ENCODE peak calls at places on chromosomes 3 and 15, in eight cellular contexts. K is H1, L is esophagus muscularis mucosa, X is body of pancreas, D is A549, H is esophagus squamous epithelium, Y is adrenal gland, F is endothelial cell of umbilical vein. O is an unnamed sample. For H3K9me3, the result is how much of the 10 kb centered on the place peaks cover.

GRCh38 chr3:160757624-160758106 is 1.6 kb downstream of the PPM1L start:
- DNase-seq in K (no peak), H (no peak), L (no peak), D (no peak), Y (no peak), X (no peak), F (no peak), O (no peak)

GRCh38 chr15:77030042-77030927 is 35.4 kb downstream of the PSTPIP1 start:
- DNase-seq in Y (peak), F (no peak), X (peak), D (no peak), H (no peak), L (no peak), K (no peak), O (no peak)

GRCh38 chr15:56929389-56929788 is 10.9 kb downstream of the TCF12 start:
- DNase-seq in K (no peak), L (no peak), H (no peak), Y (no peak), X (no peak), F (no peak), D (no peak), O (no peak)

GRCh38 chr3:64306745-64307144 is 81.5 kb upstream of the PRICKLE2 start:
- DNase-seq in H (no peak), Y (no peak), L (no peak), X (no peak), D (no peak), K (no peak), F (no peak), O (peak)

GRCh38 chr3:65285956-65286355 is 598.2 kb upstream of the ADAMTS9 start:
- DNase-seq in X (no peak), F (no peak), Y (no peak), H (no peak), L (no peak), K (no peak), D (no peak), O (no peak)

GRCh38 chr3:34955684-34956083 is 683.6 kb upstream of the ARPP21 start:
- DNase-seq in D (no peak), F (no peak), Y (no peak), H (no peak), K (no peak), L (no peak), X (no peak), O (no peak)

GRCh38 chr3:139309880-139310279 is 33.9 kb upstream of the MRPS22 start:
- DNase-seq in K (no peak), Y (peak), L (no peak), D (peak), F (no peak), H (no peak), X (no peak), O (no peak)

GRCh38 chr3:169128579-169128978 is 534.9 kb downstream of the MECOM start:
- DNase-seq in Y (no peak), X (no peak), F (no peak), K (no peak), H (no peak), L (no peak), D (no peak), O (no peak)

GRCh38 chr3:112806903-112807302 is 39.8 kb downstream of the CD200R1L start:
- DNase-seq in L (no peak), Y (no peak), H (no peak), X (no peak), K (no peak), D (no peak), F (no peak), O (no peak)

GRCh38 chr3:101900736-101901135 is 51.4 kb downstream of the NFKBIZ start:
- DNase-seq in X (no peak), D (no peak), Y (no peak), L (no peak), K (no peak), H (no peak), F (no peak), O (no peak)

GRCh38 chr3:123353852-123354238 is 95.0 kb downstream of the ADCY5 start:
- DNase-seq in X (no peak), K (no peak), Y (no peak), L (no peak), D (no peak), F (no peak), H (no peak), O (no peak)

GRCh38 chr3:63972196-63972595 is 51.1 kb downstream of the PSMD6 start:
- DNase-seq in X (no peak), F (no peak), Y (no peak), H (no peak), K (no peak), L (no peak), D (no peak), O (no peak)

GRCh38 chr15:40440300-40441011 is at the start of gene BAHD1:
- DNase-seq in H (peak), Y (peak), F (peak), X (peak), K (peak), L (peak), D (peak), O (peak)

GRCh38 chr3:194204036-194204792 is 68.3 kb downstream of the HES1 start:
- DNase-seq in F (no peak), H (no peak), Y (no peak), K (no peak), D (no peak), L (no peak), X (no peak), O (peak)

GRCh38 chr3:13240928-13241618 is 167.8 kb upstream of the IQSEC1 start:
- DNase-seq in F (no peak), X (no peak), L (no peak), D (no peak), Y (no peak), K (no peak), H (no peak), O (no peak)

GRCh38 chr3:141191097-141191749 is 40.4 kb upstream of the PXYLP1 start:
- DNase-seq in D (no peak), H (no peak), X (no peak), K (no peak), F (no peak), L (no peak), Y (no peak), O (no peak)

GRCh38 chr3:108406661-108407206 is 103.7 kb downstream of the MYH15 start:
- DNase-seq in X (no peak), F (peak), K (no peak), Y (no peak), L (no peak), H (no peak), D (peak), O (peak)

GRCh38 chr3:46883252-46884185 is 6.0 kb downstream of the PTH1R start:
- DNase-seq in K (no peak), D (no peak), Y (no peak), X (no peak), F (no peak), H (no peak), L (no peak), O (no peak)

GRCh38 chr3:29152379-29152778 is 128.5 kb upstream of the RBMS3 start:
- DNase-seq in D (peak), Y (no peak), L (no peak), K (no peak), F (no peak), X (no peak), H (no peak), O (no peak)

GRCh38 chr15:63978511-63979226 is 67.6 kb downstream of the DAPK2 start:
- DNase-seq in F (no peak), L (no peak), H (no peak), K (no peak), Y (no peak), X (no peak), D (no peak), O (no peak)

GRCh38 chr15:96121521-96121920 is 209.0 kb upstream of the NR2F2 start:
- DNase-seq in K (no peak), Y (no peak), D (no peak), H (no peak), X (no peak), F (no peak), L (peak), O (no peak)

GRCh38 chr3:10600159-10601125 is 95.1 kb upstream of the ATP2B2 start:
- DNase-seq in H (no peak), L (no peak), X (no peak), F (no peak), K (no peak), Y (no peak), D (no peak), O (no peak)

GRCh38 chr3:122668930-122669730 is 11.5 kb upstream of the PARP14 start:
- DNase-seq in K (no peak), L (no peak), F (no peak), D (peak), H (no peak), Y (no peak), X (no peak), O (no peak)

GRCh38 chr15:57610130-57610529 is 18.4 kb downstream of the MYZAP start:
- DNase-seq in F (peak), K (no peak), X (peak), Y (peak), L (no peak), H (no peak), D (peak), O (peak)

GRCh38 chr15:63986751-63987341 is 59.4 kb downstream of the DAPK2 start:
- DNase-seq in F (no peak), Y (no peak), X (no peak), D (no peak), K (no peak), H (no peak), L (no peak), O (no peak)

GRCh38 chr3:11844891-11845290 is 1.8 kb downstream of the TAMM41 start:
- DNase-seq in H (no peak), K (no peak), Y (no peak), F (no peak), X (no peak), D (no peak), L (no peak), O (no peak)

GRCh38 chr3:11847035-11847394 is 330 bp upstream of the TAMM41 start:
- DNase-seq in F (no peak), K (no peak), D (no peak), X (no peak), H (no peak), Y (no peak), L (no peak), O (no peak)

GRCh38 chr3:11847607-11848006 is 922 bp upstream of the TAMM41 start:
- DNase-seq in L (no peak), Y (no peak), X (no peak), K (no peak), D (no peak), H (no peak), F (no peak), O (no peak)

GRCh38 chr3:11845661-11846060 is 1.0 kb downstream of the TAMM41 start:
- DNase-seq in Y (no peak), X (no peak), F (no peak), D (no peak), L (no peak), K (no peak), H (no peak), O (no peak)

DNA sequence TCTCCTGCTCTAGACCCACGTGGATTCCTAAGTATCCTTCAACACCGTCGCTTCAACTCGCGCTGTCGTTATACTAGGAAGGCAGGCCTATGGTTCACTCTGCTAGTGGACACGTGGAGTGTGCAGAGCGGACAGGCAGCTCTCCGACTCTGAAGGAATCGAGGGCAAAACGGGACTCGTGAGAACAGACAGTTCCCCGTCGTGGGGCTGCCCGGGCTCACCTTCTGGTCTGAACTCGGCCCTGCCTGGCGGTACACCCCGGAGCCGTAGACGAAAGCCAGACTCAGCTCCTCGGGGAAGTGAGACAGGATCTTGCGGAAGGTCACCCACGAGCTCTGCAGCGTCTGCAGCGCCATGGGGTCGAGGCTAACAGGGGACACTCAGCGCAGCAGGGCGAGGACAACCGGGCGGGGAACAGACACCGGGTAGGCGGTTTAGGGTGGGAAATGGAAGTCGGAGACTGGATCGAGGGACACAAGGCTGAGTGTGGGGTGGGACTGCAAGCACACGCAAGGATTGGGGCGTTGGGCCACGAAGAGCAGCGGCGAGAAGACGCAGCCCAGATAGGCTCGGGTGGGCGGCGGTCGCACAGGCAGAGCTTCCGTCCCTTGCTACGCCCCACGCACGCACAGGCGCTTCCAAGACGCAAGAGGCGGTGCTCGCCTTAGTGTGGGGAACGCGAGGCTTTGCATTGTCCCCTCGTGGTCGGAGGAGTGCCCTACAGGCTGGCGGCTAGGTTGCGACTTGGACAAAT is at the start of gene TAMM41:
- DNase-seq in F (peak), X (peak), H (peak), D (peak), Y (peak), L (peak), K (peak), O (peak)
- TF ChIP-seq POLR2A in F (peak), X (peak), H (no peak), D (peak), Y (peak), L (no peak), K (peak), O (no peak)

DNA sequence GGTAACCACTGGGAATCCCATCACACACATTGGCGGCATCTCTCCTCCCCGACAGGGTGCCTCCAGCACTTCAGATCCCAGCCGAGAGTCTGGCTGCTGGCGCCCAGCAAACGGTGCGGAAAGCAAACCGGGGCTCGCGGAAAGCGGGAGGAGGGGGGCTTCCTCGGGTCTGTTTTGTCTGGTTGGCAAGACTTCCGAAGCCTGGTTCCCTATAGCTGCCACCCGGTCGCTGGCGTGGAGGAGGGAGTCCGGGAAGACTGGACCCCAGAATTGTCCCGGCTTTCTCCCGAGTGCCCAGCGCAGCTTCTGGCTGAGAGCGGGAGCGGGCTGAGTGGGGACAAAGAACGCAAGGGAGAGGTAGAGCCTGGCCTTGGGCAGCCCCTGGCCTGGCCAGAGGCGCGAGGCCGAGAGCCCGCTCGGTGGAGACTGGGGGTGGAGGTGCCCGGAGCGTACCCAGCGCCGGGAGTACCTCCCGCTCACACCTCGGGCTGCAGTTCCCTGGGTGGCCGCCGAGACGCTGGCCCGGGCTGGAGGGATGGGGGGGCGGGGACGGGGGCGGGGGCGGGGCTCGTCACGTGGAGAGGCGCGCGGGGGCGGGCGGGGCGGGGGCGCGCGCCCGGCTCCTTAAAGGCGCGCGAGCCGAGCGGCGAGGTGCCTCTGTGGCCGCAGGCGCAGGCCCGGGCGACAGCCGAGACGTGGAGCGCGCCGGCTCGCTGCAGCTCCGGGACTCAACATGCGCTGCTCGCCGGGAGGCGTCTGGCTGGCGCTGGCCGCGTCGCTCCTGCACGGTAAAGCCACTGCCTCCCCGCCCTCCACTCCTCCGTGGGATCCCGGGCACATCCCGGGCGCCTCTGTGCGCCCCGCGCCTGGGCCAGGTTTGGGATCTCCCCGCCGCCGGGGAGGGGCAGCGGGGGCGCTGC is at the start of gene CHRNA7:
- DNase-seq in X (peak), L (no peak), D (peak), K (no peak), Y (peak), F (peak), H (no peak), O (peak)
- H3K9me3 ChIP-seq in X (under half), L (under half), D (under half), K (under half), Y (under half), F (under half), H (under half), O (under half)

GRCh38 chr15:70479056-70479455 is 284.3 kb downstream of the UACA start:
- DNase-seq in D (no peak), K (no peak), H (no peak), L (no peak), Y (no peak), F (no peak), X (no peak), O (no peak)
- H3K27ac ChIP-seq in D (peak), K (no peak), H (no peak), L (no peak), Y (no peak), F (no peak), X (no peak), O (no peak)

DNA sequence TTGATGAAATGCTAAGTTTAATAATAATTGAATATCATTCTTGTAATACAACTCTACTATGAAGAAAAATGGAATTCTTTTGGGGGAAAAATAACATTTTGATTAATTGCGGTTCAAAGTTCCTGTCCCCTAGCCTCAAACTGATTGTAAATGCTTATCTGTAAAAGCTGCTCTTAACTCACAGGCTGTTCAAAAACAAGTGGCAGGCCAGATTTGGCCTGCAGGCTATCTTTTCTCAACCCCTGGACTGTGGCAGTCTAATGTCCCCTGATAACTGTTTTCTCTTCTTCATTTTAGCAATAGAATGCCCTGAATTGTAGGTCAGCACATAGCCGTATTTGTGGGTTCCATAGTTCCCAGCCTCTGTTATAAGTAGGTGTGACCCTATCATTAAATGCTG is 23.5 kb upstream of the SAMMSON start:
- DNase-seq in Y (no peak), D (no peak), F (no peak), L (no peak), K (no peak), X (no peak), H (no peak), O (no peak)
- TF ChIP-seq POLR2A in Y (no peak), D (no peak), F (no peak), L (no peak), K (no peak), X (no peak), H (no peak), O (no peak)

GRCh38 chr15:33112541-33113105 is 81.9 kb downstream of the FMN1 start:
- DNase-seq in H (no peak), X (no peak), Y (no peak), L (no peak), F (no peak), K (no peak), D (no peak), O (no peak)

GRCh38 chr15:33111051-33111451 is 83.5 kb downstream of the FMN1 start:
- DNase-seq in D (no peak), L (no peak), F (peak), K (no peak), H (no peak), X (no peak), Y (no peak), O (no peak)

GRCh38 chr15:33107950-33108349 is 86.6 kb downstream of the FMN1 start:
- DNase-seq in D (no peak), L (no peak), Y (no peak), X (no peak), F (no peak), H (no peak), K (no peak), O (no peak)

GRCh38 chr15:33108518-33108917 is 86.0 kb downstream of the FMN1 start:
- DNase-seq in Y (no peak), F (no peak), K (no peak), L (no peak), D (no peak), H (no peak), X (no peak), O (no peak)

GRCh38 chr15:33109345-33109744 is 85.2 kb downstream of the FMN1 start:
- DNase-seq in D (no peak), H (no peak), K (no peak), F (no peak), Y (no peak), L (no peak), X (no peak), O (no peak)
- H3K9me3 ChIP-seq in D (under half), H (under half), K (under half), F (under half), Y (under half), L (under half), X (under half), O (under half)

GRCh38 chr3:188287339-188287738 is 133.4 kb downstream of the LPP start:
- DNase-seq in L (no peak), F (no peak), D (no peak), X (no peak), Y (no peak), H (no peak), K (no peak), O (no peak)

GRCh38 chr3:188283347-188283746 is 129.4 kb downstream of the LPP start:
- DNase-seq in D (no peak), Y (peak), H (no peak), K (no peak), L (no peak), X (peak), F (no peak), O (no peak)

GRCh38 chr3:188284455-188285212 is 130.7 kb downstream of the LPP start:
- DNase-seq in F (no peak), Y (no peak), K (no peak), X (no peak), D (no peak), L (no peak), H (no peak), O (no peak)

GRCh38 chr3:188288153-188288552 is 134.2 kb downstream of the LPP start:
- DNase-seq in Y (no peak), K (no peak), H (no peak), D (no peak), L (no peak), X (no peak), F (no peak), O (no peak)

DNA sequence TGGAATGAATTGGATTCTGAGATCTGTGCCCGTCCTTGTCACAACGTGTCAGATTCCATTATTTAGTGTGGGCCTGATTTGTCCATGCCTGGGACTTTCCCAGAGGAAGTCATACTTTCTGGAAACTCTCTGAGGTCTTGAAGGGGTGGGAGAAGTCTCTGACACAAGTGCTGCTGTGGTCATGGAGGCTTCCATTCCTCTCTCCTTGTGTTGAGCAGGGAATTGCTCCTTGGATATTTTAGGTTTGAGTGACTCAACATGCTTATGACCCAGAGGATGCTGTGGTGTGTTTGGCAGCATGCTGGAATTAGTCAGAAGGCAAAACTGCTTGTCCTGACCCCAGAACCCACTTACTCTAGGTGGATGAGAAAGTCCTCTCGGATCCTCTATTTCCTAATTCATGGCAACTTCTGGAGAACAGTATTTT is 132.1 kb downstream of the LPP start:
- DNase-seq in D (peak), K (no peak), F (peak), H (no peak), X (no peak), Y (peak), L (no peak), O (no peak)
- H3K27ac ChIP-seq in D (peak), K (no peak), F (peak), H (peak), X (no peak), Y (peak), L (peak), O (no peak)

GRCh38 chr3:142447852-142448315 is at the start of gene XRN1:
- DNase-seq in L (peak), H (peak), F (peak), D (peak), Y (peak), X (peak), K (peak), O (peak)
- TF ChIP-seq POLR2A in L (no peak), H (no peak), F (peak), D (peak), Y (peak), X (peak), K (peak), O (peak)

O was measured in thyroid gland.